ENCODE peak calls at places on chromosomes 12 and 14, in six cellular contexts. I is K562, Q is H1, Y is GM12878, V is HepG2, E is GM12891. W is an unnamed sample.

GRCh38 chr14:105313381-105314286 is 914 bp upstream of the PACS2 start:
- DNase-seq in I (peak), Q (no peak), Y (no peak), V (no peak), E (peak), W (no peak)

GRCh38 chr12:27474344-27474743 is 27.8 kb downstream of the SMCO2 start:
- DNase-seq in I (no peak), Q (no peak), Y (no peak), V (no peak), E (no peak), W (no peak)

GRCh38 chr12:29759950-29760349 is 23.8 kb downstream of the TMTC1 start:
- DNase-seq in I (no peak), Q (no peak), Y (no peak), V (no peak), E (no peak), W (no peak)

GRCh38 chr14:38357557-38357956 is 101.7 kb upstream of the CLEC14A start:
- DNase-seq in I (no peak), Q (no peak), Y (no peak), V (no peak), E (no peak), W (no peak)

GRCh38 chr14:55160989-55161388 is 30.4 kb downstream of the DLGAP5 start:
- DNase-seq in I (no peak), Q (no peak), Y (no peak), V (peak), E (no peak), W (no peak)

GRCh38 chr14:103329421-103330347 is 4.4 kb upstream of the EIF5 start:
- DNase-seq in I (no peak), Q (no peak), Y (no peak), V (peak), E (no peak), W (no peak)

GRCh38 chr14:57189070-57189469 is 79.6 kb downstream of the EXOC5 start:
- DNase-seq in I (no peak), Q (no peak), Y (no peak), V (peak), E (no peak), W (no peak)

GRCh38 chr14:104956290-104956890 is 21.8 kb downstream of the AHNAK2 start:
- DNase-seq in I (no peak), Q (no peak), Y (no peak), V (no peak), E (no peak), W (no peak)

GRCh38 chr14:102317564-102318248 is 1.8 kb upstream of the ZNF839 start:
- DNase-seq in I (no peak), Q (no peak), Y (no peak), V (peak), E (no peak), W (no peak)

GRCh38 chr12:20950248-20950647 is 139.7 kb downstream of the SLCO1B3 start:
- DNase-seq in I (peak), Q (no peak), Y (peak), V (peak), E (no peak), W (no peak)

GRCh38 chr14:53954551-53955233 is 1.9 kb downstream of the BMP4 start:
- DNase-seq in I (no peak), Q (no peak), Y (no peak), V (no peak), E (no peak), W (no peak)

GRCh38 chr14:53955234-53955556 is 1.4 kb downstream of the BMP4 start:
- DNase-seq in I (no peak), Q (no peak), Y (no peak), V (no peak), E (no peak), W (no peak)

GRCh38 chr14:53957739-53958138 is 1.1 kb upstream of the BMP4 start:
- DNase-seq in I (no peak), Q (no peak), Y (no peak), V (peak), E (no peak), W (no peak)

GRCh38 chr14:53955671-53956426 is 776 bp downstream of the BMP4 start:
- DNase-seq in I (no peak), Q (no peak), Y (no peak), V (peak), E (no peak), W (no peak)

DNA sequence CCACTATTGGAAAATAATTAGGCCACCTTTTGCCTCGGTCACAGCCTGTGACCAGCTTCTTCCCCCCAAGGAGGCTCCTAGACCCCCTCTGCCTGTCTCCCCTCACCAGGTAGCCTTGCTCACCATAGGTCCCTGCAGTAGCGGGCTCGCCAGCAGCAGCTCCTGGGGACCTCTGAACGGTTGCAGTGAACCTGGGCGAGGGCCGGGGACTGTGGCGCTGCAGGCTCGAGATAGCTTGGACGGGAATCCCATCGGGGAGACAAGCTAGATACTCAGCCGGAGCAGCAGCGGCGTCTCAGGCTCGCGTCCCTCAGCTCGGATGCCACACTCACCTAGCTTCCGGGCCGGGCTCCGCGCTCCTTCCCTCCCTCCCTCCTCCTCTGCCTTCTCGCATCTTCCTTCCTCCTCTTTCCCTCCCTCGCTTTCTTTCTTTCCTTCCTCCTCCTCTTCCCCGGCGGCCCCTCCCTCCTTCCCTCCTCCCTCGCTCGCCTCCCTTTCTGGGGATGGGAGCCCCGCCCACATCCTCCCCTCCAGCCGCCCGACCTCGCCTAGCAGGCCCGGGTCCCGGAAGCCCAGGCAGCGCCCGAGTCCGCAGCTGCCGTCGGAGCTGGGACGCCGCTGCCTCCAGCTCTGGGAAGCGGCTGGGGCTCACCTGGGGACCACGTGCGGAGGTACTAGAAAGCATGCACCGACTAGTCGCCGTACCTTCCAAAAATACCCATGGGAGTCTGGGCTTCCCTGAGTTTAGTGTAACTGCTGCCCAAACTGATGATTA is at the start of gene BMP4:
- DNase-seq in I (peak), Q (peak), Y (no peak), V (peak), E (no peak), W (no peak)
- TF ChIP-seq POLR2A in I (no peak), Q (no peak), Y (peak), V (peak), E (no peak), W (no peak)

DNA sequence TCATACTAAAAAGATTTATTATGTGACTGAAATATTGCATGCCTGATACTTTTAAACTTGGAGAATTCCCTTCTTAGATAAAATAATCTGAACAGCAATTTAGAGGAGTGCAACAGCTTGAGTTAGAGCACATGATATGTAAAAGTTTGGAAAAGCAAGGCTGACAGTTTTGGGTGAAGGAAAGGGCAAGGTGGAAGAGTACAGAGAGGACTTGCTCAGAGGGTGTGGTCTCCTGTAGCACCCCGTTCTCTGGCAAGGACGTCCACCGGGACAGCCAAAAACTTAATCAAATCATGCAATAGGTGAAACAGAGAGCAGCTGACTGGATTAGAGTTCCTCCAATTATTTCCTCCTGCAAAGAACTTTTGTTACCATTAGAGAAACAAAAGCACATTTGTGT is 65.2 kb upstream of the PDZRN4 start:
- DNase-seq in I (no peak), Q (no peak), Y (no peak), V (no peak), E (no peak), W (no peak)
- TF ChIP-seq POLR2AphosphoS5 in I (no peak), Q (no peak), Y (no peak), V (no peak), E (no peak), W (no peak)

GRCh38 chr12:5567021-5567744 is 135.3 kb downstream of the NTF3 start:
- DNase-seq in I (no peak), Q (no peak), Y (no peak), V (no peak), E (no peak), W (no peak)
- TF ChIP-seq TAF1 in I (no peak), Q (no peak), Y (no peak), V (no peak), E (no peak), W (no peak)

DNA sequence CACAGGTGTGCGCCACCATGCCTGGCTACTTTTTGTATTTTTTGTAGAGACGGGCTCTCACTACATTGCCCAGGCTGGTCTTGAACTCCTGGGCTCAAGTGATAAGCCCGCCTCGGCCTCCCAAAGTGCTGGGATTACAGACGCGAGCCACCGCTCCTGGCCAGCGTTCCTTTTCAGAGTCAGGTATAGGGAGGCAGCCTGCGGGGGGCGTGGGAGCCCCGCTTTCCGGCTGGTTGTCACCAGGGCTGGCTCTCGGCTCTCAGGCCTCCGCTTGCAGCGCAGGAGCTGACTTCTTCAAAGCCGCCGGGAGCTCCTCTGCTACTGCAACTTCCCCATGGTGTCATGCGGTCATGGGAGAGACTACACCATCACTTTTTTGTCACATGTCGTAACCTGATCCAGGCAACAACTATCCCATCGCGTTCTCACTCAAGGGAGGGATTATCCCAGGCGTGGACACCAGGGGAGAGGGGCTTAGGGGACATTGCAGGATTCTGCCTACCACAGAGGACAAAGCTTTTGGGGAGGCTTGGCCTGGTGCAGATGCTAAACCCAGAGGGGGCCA is 129.4 kb downstream of the SCARB1 start:
- DNase-seq in I (peak), Q (peak), Y (no peak), V (peak), E (no peak), W (no peak)
- TF ChIP-seq POLR2A in I (no peak), Q (no peak), Y (no peak), V (no peak), E (no peak), W (no peak)

DNA sequence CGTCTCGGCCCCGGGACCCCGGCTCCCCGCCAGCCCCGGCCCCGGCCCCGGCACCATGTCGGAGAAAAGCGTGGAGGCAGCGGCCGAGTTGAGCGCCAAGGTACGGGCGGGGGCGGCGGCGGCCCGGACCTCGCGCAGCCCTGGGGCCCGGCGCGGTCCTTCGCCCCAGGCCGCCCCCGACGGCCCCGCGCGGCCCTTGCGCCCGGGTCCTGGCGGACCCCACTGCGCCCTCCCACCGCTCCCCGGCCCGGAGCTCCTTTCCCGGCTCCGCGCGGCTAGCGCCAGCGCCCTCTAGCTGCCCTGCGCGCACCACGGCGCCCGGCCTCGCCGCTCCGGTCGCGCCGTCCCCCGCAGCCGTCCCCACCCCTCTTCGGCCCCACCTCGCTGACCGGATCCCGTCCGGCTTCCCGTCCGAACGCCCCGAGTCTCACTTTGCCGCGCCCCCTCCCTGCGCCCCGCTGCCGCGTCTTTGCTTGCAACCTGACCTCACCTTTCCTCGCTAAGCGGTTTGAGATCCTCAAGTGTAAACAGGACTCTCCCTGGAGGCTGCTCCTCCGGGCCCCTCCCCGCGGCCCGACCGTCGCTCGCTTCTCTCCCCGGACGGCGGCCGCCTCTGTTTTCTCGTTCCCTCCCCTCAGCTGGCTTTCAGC is 613 bp downstream of the PTMS start:
- DNase-seq in I (peak), Q (no peak), Y (no peak), V (peak), E (no peak), W (peak)
- TF ChIP-seq POLR2AphosphoS5 in I (no peak), Q (no peak), Y (no peak), V (no peak), E (no peak), W (no peak)